ENCODE peak calls at places on chromosomes 4 and X, in eight cellular contexts. One of them, this sample, is unnamed.

GRCh38 chr4:10283761-10284160 is 167.2 kb upstream of the WDR1 start:
- DNase-seq in H9: no peak
- DNase-seq in transverse colon: no peak
- DNase-seq in thyroid gland: no peak
- DNase-seq in breast epithelium: no peak
- DNase-seq in sigmoid colon: no peak
- DNase-seq in GM12865: no peak
- DNase-seq in lung: no peak
- DNase-seq in this sample: no peak

GRCh38 chrX:49072712-49073095 is 1.1 kb downstream of the PRAF2 start:
- DNase-seq in H9: no peak
- DNase-seq in transverse colon: no peak
- DNase-seq in thyroid gland: no peak
- DNase-seq in breast epithelium: no peak
- DNase-seq in sigmoid colon: no peak
- DNase-seq in GM12865: no peak
- DNase-seq in lung: no peak
- DNase-seq in this sample: no peak

GRCh38 chrX:127884921-127885320 is 167.3 kb downstream of the ACTRT1 start:
- DNase-seq in H9: no peak
- DNase-seq in transverse colon: no peak
- DNase-seq in thyroid gland: no peak
- DNase-seq in breast epithelium: no peak
- DNase-seq in sigmoid colon: no peak
- DNase-seq in GM12865: no peak
- DNase-seq in lung: no peak
- DNase-seq in this sample: no peak

GRCh38 chr4:53783208-53783859 is 192.0 kb upstream of the LNX1 start:
- DNase-seq in H9: no peak
- DNase-seq in transverse colon: no peak
- DNase-seq in thyroid gland: no peak
- DNase-seq in breast epithelium: no peak
- DNase-seq in sigmoid colon: no peak
- DNase-seq in GM12865: no peak
- DNase-seq in lung: no peak
- DNase-seq in this sample: no peak

GRCh38 chr4:114911141-114911540 is 202.3 kb downstream of the NDST4 start:
- DNase-seq in H9: no peak
- DNase-seq in transverse colon: no peak
- DNase-seq in thyroid gland: no peak
- DNase-seq in breast epithelium: no peak
- DNase-seq in sigmoid colon: no peak
- DNase-seq in GM12865: no peak
- DNase-seq in lung: no peak
- DNase-seq in this sample: no peak

GRCh38 chrX:136646602-136647239 is 1.2 kb upstream of the CD40LG start:
- DNase-seq in H9: no peak
- DNase-seq in transverse colon: no peak
- DNase-seq in thyroid gland: no peak
- DNase-seq in breast epithelium: no peak
- DNase-seq in sigmoid colon: no peak
- DNase-seq in GM12865: no peak
- DNase-seq in lung: no peak
- DNase-seq in this sample: no peak

GRCh38 chrX:120428309-120428708 is 40.8 kb downstream of the LAMP2 start:
- DNase-seq in H9: no peak
- DNase-seq in transverse colon: no peak
- DNase-seq in thyroid gland: no peak
- DNase-seq in breast epithelium: no peak
- DNase-seq in sigmoid colon: no peak
- DNase-seq in GM12865: no peak
- DNase-seq in lung: no peak
- DNase-seq in this sample: no peak

GRCh38 chrX:25012793-25013592 is 2.8 kb downstream of the ARX start:
- DNase-seq in H9: peak; percentile 74
- DNase-seq in transverse colon: no peak
- DNase-seq in thyroid gland: no peak
- DNase-seq in breast epithelium: no peak
- DNase-seq in sigmoid colon: no peak
- DNase-seq in GM12865: peak; percentile 34
- DNase-seq in lung: no peak
- DNase-seq in this sample: no peak

GRCh38 chr4:116016201-116016600 is 902.8 kb upstream of the NDST4 start:
- DNase-seq in H9: no peak
- DNase-seq in transverse colon: no peak
- DNase-seq in thyroid gland: peak; percentile 17
- DNase-seq in breast epithelium: peak; percentile 56
- DNase-seq in sigmoid colon: peak; percentile 72
- DNase-seq in GM12865: peak; percentile 29
- DNase-seq in lung: no peak
- DNase-seq in this sample: no peak

GRCh38 chr4:170853422-170854021 is 763.8 kb upstream of the AADAT start:
- DNase-seq in H9: peak; percentile 71
- DNase-seq in transverse colon: peak; percentile 49
- DNase-seq in thyroid gland: peak; percentile 55
- DNase-seq in breast epithelium: peak; percentile 52
- DNase-seq in sigmoid colon: no peak
- DNase-seq in GM12865: peak; percentile 74
- DNase-seq in lung: peak; percentile 32
- DNase-seq in this sample: no peak

GRCh38 chr4:11543710-11544109 is 115.0 kb upstream of the HS3ST1 start:
- DNase-seq in H9: no peak
- DNase-seq in transverse colon: no peak
- DNase-seq in thyroid gland: no peak
- DNase-seq in breast epithelium: no peak
- DNase-seq in sigmoid colon: no peak
- DNase-seq in GM12865: no peak
- DNase-seq in lung: no peak
- DNase-seq in this sample: no peak

GRCh38 chrX:85111347-85111746 is 107.7 kb downstream of the APOOL start:
- DNase-seq in H9: no peak
- DNase-seq in transverse colon: no peak
- DNase-seq in thyroid gland: no peak
- DNase-seq in breast epithelium: no peak
- DNase-seq in sigmoid colon: no peak
- DNase-seq in GM12865: no peak
- DNase-seq in lung: no peak
- DNase-seq in this sample: no peak

GRCh38 chr4:85825937-85826678 is 351.2 kb downstream of the ARHGAP24 start:
- DNase-seq in H9: peak; percentile 58
- DNase-seq in transverse colon: peak; percentile 24
- DNase-seq in thyroid gland: peak; percentile 87
- DNase-seq in breast epithelium: no peak
- DNase-seq in sigmoid colon: no peak
- DNase-seq in GM12865: peak; percentile 41
- DNase-seq in lung: peak; percentile 48
- DNase-seq in this sample: no peak

GRCh38 chr4:168562021-168562691 is 65.3 kb downstream of the PALLD start:
- DNase-seq in H9: no peak
- DNase-seq in transverse colon: no peak
- DNase-seq in thyroid gland: no peak
- DNase-seq in breast epithelium: no peak
- DNase-seq in sigmoid colon: no peak
- DNase-seq in GM12865: no peak
- DNase-seq in lung: no peak
- DNase-seq in this sample: no peak

GRCh38 chr4:24642941-24643628 is 58.7 kb upstream of the DHX15 start:
- DNase-seq in H9: no peak
- DNase-seq in transverse colon: no peak
- DNase-seq in thyroid gland: no peak
- DNase-seq in breast epithelium: no peak
- DNase-seq in sigmoid colon: no peak
- DNase-seq in GM12865: no peak
- DNase-seq in lung: no peak
- DNase-seq in this sample: no peak

GRCh38 chrX:12758291-12758690 is 32.9 kb upstream of the PRPS2 start:
- DNase-seq in H9: no peak
- DNase-seq in transverse colon: no peak
- DNase-seq in thyroid gland: no peak
- DNase-seq in breast epithelium: no peak
- DNase-seq in sigmoid colon: no peak
- DNase-seq in GM12865: no peak
- DNase-seq in lung: no peak
- DNase-seq in this sample: no peak

GRCh38 chr4:140726776-140727500 is 29.2 kb downstream of the TBC1D9 start:
- DNase-seq in H9: no peak
- DNase-seq in transverse colon: no peak
- DNase-seq in thyroid gland: peak; percentile 31
- DNase-seq in breast epithelium: no peak
- DNase-seq in sigmoid colon: no peak
- DNase-seq in GM12865: peak; percentile 16
- DNase-seq in lung: no peak
- DNase-seq in this sample: no peak

GRCh38 chrX:48835524-48836329 is at the start of gene PCSK1N:
- DNase-seq in H9: peak; percentile 60
- DNase-seq in transverse colon: no peak
- DNase-seq in thyroid gland: no peak
- DNase-seq in breast epithelium: no peak
- DNase-seq in sigmoid colon: no peak
- DNase-seq in GM12865: no peak
- DNase-seq in lung: no peak
- DNase-seq in this sample: no peak

GRCh38 chr4:39320381-39321115 is 45.6 kb downstream of the RFC1 start:
- DNase-seq in H9: no peak
- DNase-seq in transverse colon: no peak
- DNase-seq in thyroid gland: no peak
- DNase-seq in breast epithelium: no peak
- DNase-seq in sigmoid colon: no peak
- DNase-seq in GM12865: no peak
- DNase-seq in lung: no peak
- DNase-seq in this sample: no peak

GRCh38 chrX:151596282-151596681 is 32.8 kb downstream of the PASD1 start:
- DNase-seq in H9: no peak
- DNase-seq in transverse colon: no peak
- DNase-seq in thyroid gland: no peak
- DNase-seq in breast epithelium: no peak
- DNase-seq in sigmoid colon: no peak
- DNase-seq in GM12865: no peak
- DNase-seq in lung: no peak
- DNase-seq in this sample: no peak

GRCh38 chrX:65581661-65582339 is 47.2 kb upstream of the LAS1L start:
- DNase-seq in H9: peak; percentile 62
- DNase-seq in transverse colon: peak; percentile 70
- DNase-seq in thyroid gland: peak; percentile 55
- DNase-seq in breast epithelium: no peak
- DNase-seq in sigmoid colon: peak; percentile 74
- DNase-seq in GM12865: peak; percentile 77
- DNase-seq in lung: peak; percentile 76
- DNase-seq in this sample: peak; percentile 56

GRCh38 chrX:111822191-111822590 is 53.8 kb upstream of the TRPC5OS start:
- DNase-seq in H9: no peak
- DNase-seq in transverse colon: no peak
- DNase-seq in thyroid gland: no peak
- DNase-seq in breast epithelium: no peak
- DNase-seq in sigmoid colon: no peak
- DNase-seq in GM12865: no peak
- DNase-seq in lung: no peak
- DNase-seq in this sample: no peak

GRCh38 chrX:111823703-111824102 is 52.3 kb upstream of the TRPC5OS start:
- DNase-seq in H9: no peak
- DNase-seq in transverse colon: no peak
- DNase-seq in thyroid gland: no peak
- DNase-seq in breast epithelium: no peak
- DNase-seq in sigmoid colon: no peak
- DNase-seq in GM12865: no peak
- DNase-seq in lung: no peak
- DNase-seq in this sample: no peak

GRCh38 chrX:111823068-111823467 is 52.9 kb upstream of the TRPC5OS start:
- DNase-seq in H9: peak; percentile 81
- DNase-seq in transverse colon: no peak
- DNase-seq in thyroid gland: peak; percentile 34
- DNase-seq in breast epithelium: no peak
- DNase-seq in sigmoid colon: no peak
- DNase-seq in GM12865: peak; percentile 4
- DNase-seq in lung: no peak
- DNase-seq in this sample: no peak
- TF ChIP-seq CTCF in H9: peak; percentile 93
- TF ChIP-seq CTCF in transverse colon: no peak
- TF ChIP-seq CTCF in thyroid gland: peak; percentile 10
- TF ChIP-seq CTCF in breast epithelium: no peak
- TF ChIP-seq CTCF in sigmoid colon: no peak
- TF ChIP-seq CTCF in GM12865: peak; percentile 32
- TF ChIP-seq CTCF in lung: no peak
- TF ChIP-seq CTCF in this sample: peak; percentile 20

GRCh38 chrX:109857898-109858297 is 124.8 kb upstream of the ACSL4 start:
- DNase-seq in H9: no peak
- DNase-seq in transverse colon: no peak
- DNase-seq in thyroid gland: no peak
- DNase-seq in breast epithelium: no peak
- DNase-seq in sigmoid colon: no peak
- DNase-seq in GM12865: no peak
- DNase-seq in lung: no peak
- DNase-seq in this sample: no peak
- TF ChIP-seq CTCF in H9: no peak
- TF ChIP-seq CTCF in transverse colon: no peak
- TF ChIP-seq CTCF in thyroid gland: no peak
- TF ChIP-seq CTCF in breast epithelium: no peak
- TF ChIP-seq CTCF in sigmoid colon: no peak
- TF ChIP-seq CTCF in GM12865: no peak
- TF ChIP-seq CTCF in lung: no peak
- TF ChIP-seq CTCF in this sample: no peak

DNA sequence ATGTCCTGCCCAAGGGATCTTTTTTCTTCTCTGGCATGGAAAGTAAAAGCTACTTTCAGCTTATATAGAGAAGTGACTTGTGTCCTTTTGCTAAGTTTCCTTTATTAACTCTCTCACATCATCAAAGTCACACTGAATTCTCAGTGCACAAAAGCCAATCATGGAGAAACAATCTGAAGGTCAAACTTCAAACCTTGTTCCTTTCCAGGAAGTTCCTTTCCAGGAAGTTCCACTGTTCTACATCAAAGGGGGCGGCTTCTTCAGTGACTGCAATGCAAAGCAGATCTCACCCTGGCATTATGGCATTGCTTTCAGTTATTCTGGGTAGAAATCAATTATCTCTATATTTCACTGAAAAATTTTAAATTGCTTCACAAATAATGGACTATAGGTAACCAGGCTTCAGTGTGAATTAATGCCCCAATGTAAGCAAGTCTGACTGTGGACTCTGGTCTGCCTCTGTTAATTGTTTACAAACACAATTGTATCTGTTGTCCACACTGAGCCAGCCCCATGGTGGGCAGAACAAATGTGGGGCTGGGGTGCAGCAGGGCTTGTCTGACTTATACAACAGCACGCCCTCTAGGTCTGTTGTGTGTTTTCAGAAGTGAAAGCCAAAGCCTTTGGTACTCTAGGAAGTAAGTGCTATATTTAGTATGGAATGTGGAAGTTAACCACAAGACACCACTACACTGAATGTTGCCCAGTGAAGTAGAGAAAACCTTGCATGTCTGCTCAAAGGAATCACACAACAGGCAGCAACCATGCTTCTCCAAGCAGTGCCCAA is 98.8 kb downstream of the CDS1 start:
- DNase-seq in H9: no peak
- DNase-seq in transverse colon: peak; percentile 37
- DNase-seq in thyroid gland: no peak
- DNase-seq in breast epithelium: no peak
- DNase-seq in sigmoid colon: no peak
- DNase-seq in GM12865: no peak
- DNase-seq in lung: no peak
- DNase-seq in this sample: no peak
- TF ChIP-seq CTCF in H9: no peak
- TF ChIP-seq CTCF in transverse colon: no peak
- TF ChIP-seq CTCF in thyroid gland: no peak
- TF ChIP-seq CTCF in breast epithelium: no peak
- TF ChIP-seq CTCF in sigmoid colon: no peak
- TF ChIP-seq CTCF in GM12865: no peak
- TF ChIP-seq CTCF in lung: no peak
- TF ChIP-seq CTCF in this sample: no peak

GRCh38 chrX:139691843-139692505 is 16.0 kb downstream of the MCF2 start:
- DNase-seq in H9: peak; percentile 33
- DNase-seq in transverse colon: no peak
- DNase-seq in thyroid gland: peak; percentile 2
- DNase-seq in breast epithelium: no peak
- DNase-seq in sigmoid colon: no peak
- DNase-seq in GM12865: peak; percentile 2
- DNase-seq in lung: no peak
- DNase-seq in this sample: no peak
- TF ChIP-seq CTCF in H9: no peak
- TF ChIP-seq CTCF in transverse colon: no peak
- TF ChIP-seq CTCF in thyroid gland: no peak
- TF ChIP-seq CTCF in breast epithelium: no peak
- TF ChIP-seq CTCF in sigmoid colon: no peak
- TF ChIP-seq CTCF in GM12865: no peak
- TF ChIP-seq CTCF in lung: no peak
- TF ChIP-seq CTCF in this sample: no peak

This sample was measured in mesothelial cell of epicardium.